ENCODE peak calls at places on chromosome 2, in nine cellular contexts. One of them, this sample, is unnamed.

GRCh38 chr2:113156278-113157107 is 17.3 kb upstream of the PSD4 start:
- DNase-seq in lower lobe of right lung: no peak
- DNase-seq in upper lobe of left lung: no peak
- DNase-seq in choroid plexus epithelial cell: peak
- DNase-seq in epithelial cell of esophagus: peak
- DNase-seq in upper lobe of right lung: no peak
- DNase-seq in astrocyte of the spinal cord: peak
- DNase-seq in A549: no peak
- DNase-seq in GM12878: no peak
- DNase-seq in this sample: no peak

GRCh38 chr2:42117923-42118758 is 51.0 kb upstream of the EML4 start:
- DNase-seq in lower lobe of right lung: no peak
- DNase-seq in upper lobe of left lung: peak
- DNase-seq in choroid plexus epithelial cell: peak
- DNase-seq in epithelial cell of esophagus: peak
- DNase-seq in upper lobe of right lung: no peak
- DNase-seq in astrocyte of the spinal cord: peak
- DNase-seq in A549: no peak
- DNase-seq in GM12878: peak
- DNase-seq in this sample: no peak

GRCh38 chr2:109031481-109032228 is 42.6 kb upstream of the EDAR start:
- DNase-seq in lower lobe of right lung: peak
- DNase-seq in upper lobe of left lung: peak
- DNase-seq in choroid plexus epithelial cell: peak
- DNase-seq in epithelial cell of esophagus: peak
- DNase-seq in upper lobe of right lung: peak
- DNase-seq in astrocyte of the spinal cord: peak
- DNase-seq in A549: peak
- DNase-seq in GM12878: no peak
- DNase-seq in this sample: peak

GRCh38 chr2:238761802-238762373 is 86.0 kb upstream of the TWIST2 start:
- DNase-seq in lower lobe of right lung: no peak
- DNase-seq in upper lobe of left lung: no peak
- DNase-seq in choroid plexus epithelial cell: peak
- DNase-seq in epithelial cell of esophagus: peak
- DNase-seq in upper lobe of right lung: no peak
- DNase-seq in astrocyte of the spinal cord: peak
- DNase-seq in A549: no peak
- DNase-seq in GM12878: no peak
- DNase-seq in this sample: peak

GRCh38 chr2:209476367-209477191 is 52.7 kb downstream of the MAP2 start:
- DNase-seq in lower lobe of right lung: no peak
- DNase-seq in upper lobe of left lung: peak
- DNase-seq in choroid plexus epithelial cell: peak
- DNase-seq in epithelial cell of esophagus: peak
- DNase-seq in upper lobe of right lung: no peak
- DNase-seq in astrocyte of the spinal cord: peak
- DNase-seq in A549: no peak
- DNase-seq in GM12878: no peak
- DNase-seq in this sample: no peak

GRCh38 chr2:219041252-219041651 is at the start of gene CFAP65:
- DNase-seq in lower lobe of right lung: no peak
- DNase-seq in upper lobe of left lung: no peak
- DNase-seq in choroid plexus epithelial cell: peak
- DNase-seq in epithelial cell of esophagus: peak
- DNase-seq in upper lobe of right lung: no peak
- DNase-seq in astrocyte of the spinal cord: peak
- DNase-seq in A549: peak
- DNase-seq in GM12878: no peak
- DNase-seq in this sample: peak

GRCh38 chr2:108935231-108935863 is 53.7 kb downstream of the EDAR start:
- DNase-seq in lower lobe of right lung: no peak
- DNase-seq in upper lobe of left lung: no peak
- DNase-seq in choroid plexus epithelial cell: no peak
- DNase-seq in epithelial cell of esophagus: no peak
- DNase-seq in upper lobe of right lung: no peak
- DNase-seq in astrocyte of the spinal cord: no peak
- DNase-seq in A549: no peak
- DNase-seq in GM12878: no peak
- DNase-seq in this sample: no peak

GRCh38 chr2:71734620-71735019 is 281.3 kb downstream of the DYSF start:
- DNase-seq in lower lobe of right lung: no peak
- DNase-seq in upper lobe of left lung: no peak
- DNase-seq in choroid plexus epithelial cell: no peak
- DNase-seq in epithelial cell of esophagus: no peak
- DNase-seq in upper lobe of right lung: no peak
- DNase-seq in astrocyte of the spinal cord: no peak
- DNase-seq in A549: no peak
- DNase-seq in GM12878: no peak
- DNase-seq in this sample: no peak

GRCh38 chr2:83613178-83613577 is 845.9 kb downstream of the SUCLG1 start:
- DNase-seq in lower lobe of right lung: no peak
- DNase-seq in upper lobe of left lung: no peak
- DNase-seq in choroid plexus epithelial cell: no peak
- DNase-seq in epithelial cell of esophagus: no peak
- DNase-seq in upper lobe of right lung: no peak
- DNase-seq in astrocyte of the spinal cord: no peak
- DNase-seq in A549: no peak
- DNase-seq in GM12878: no peak
- DNase-seq in this sample: no peak

GRCh38 chr2:50346586-50347351 is 685.2 kb downstream of the NRXN1 start:
- DNase-seq in lower lobe of right lung: no peak
- DNase-seq in upper lobe of left lung: no peak
- DNase-seq in choroid plexus epithelial cell: no peak
- DNase-seq in epithelial cell of esophagus: no peak
- DNase-seq in upper lobe of right lung: no peak
- DNase-seq in astrocyte of the spinal cord: no peak
- DNase-seq in A549: no peak
- DNase-seq in GM12878: no peak
- DNase-seq in this sample: peak

GRCh38 chr2:96325884-96326255 is 753 bp downstream of the ITPRIPL1 start:
- DNase-seq in lower lobe of right lung: no peak
- DNase-seq in upper lobe of left lung: peak
- DNase-seq in choroid plexus epithelial cell: no peak
- DNase-seq in epithelial cell of esophagus: no peak
- DNase-seq in upper lobe of right lung: no peak
- DNase-seq in astrocyte of the spinal cord: no peak
- DNase-seq in A549: no peak
- DNase-seq in GM12878: no peak
- DNase-seq in this sample: no peak

GRCh38 chr2:85917887-85918795 is 29.4 kb upstream of the ST3GAL5 start:
- DNase-seq in lower lobe of right lung: no peak
- DNase-seq in upper lobe of left lung: no peak
- DNase-seq in choroid plexus epithelial cell: no peak
- DNase-seq in epithelial cell of esophagus: peak
- DNase-seq in upper lobe of right lung: no peak
- DNase-seq in astrocyte of the spinal cord: no peak
- DNase-seq in A549: no peak
- DNase-seq in GM12878: no peak
- DNase-seq in this sample: no peak

GRCh38 chr2:239765911-239766310 is 259.2 kb downstream of the NDUFA10 start:
- DNase-seq in lower lobe of right lung: peak
- DNase-seq in upper lobe of left lung: no peak
- DNase-seq in choroid plexus epithelial cell: no peak
- DNase-seq in epithelial cell of esophagus: no peak
- DNase-seq in upper lobe of right lung: peak
- DNase-seq in astrocyte of the spinal cord: no peak
- DNase-seq in A549: no peak
- DNase-seq in GM12878: no peak
- DNase-seq in this sample: no peak

GRCh38 chr2:144694456-144694855 is 174.5 kb upstream of the ZEB2 start:
- DNase-seq in lower lobe of right lung: no peak
- DNase-seq in upper lobe of left lung: no peak
- DNase-seq in choroid plexus epithelial cell: no peak
- DNase-seq in epithelial cell of esophagus: peak
- DNase-seq in upper lobe of right lung: no peak
- DNase-seq in astrocyte of the spinal cord: no peak
- DNase-seq in A549: no peak
- DNase-seq in GM12878: no peak
- DNase-seq in this sample: no peak

DNA sequence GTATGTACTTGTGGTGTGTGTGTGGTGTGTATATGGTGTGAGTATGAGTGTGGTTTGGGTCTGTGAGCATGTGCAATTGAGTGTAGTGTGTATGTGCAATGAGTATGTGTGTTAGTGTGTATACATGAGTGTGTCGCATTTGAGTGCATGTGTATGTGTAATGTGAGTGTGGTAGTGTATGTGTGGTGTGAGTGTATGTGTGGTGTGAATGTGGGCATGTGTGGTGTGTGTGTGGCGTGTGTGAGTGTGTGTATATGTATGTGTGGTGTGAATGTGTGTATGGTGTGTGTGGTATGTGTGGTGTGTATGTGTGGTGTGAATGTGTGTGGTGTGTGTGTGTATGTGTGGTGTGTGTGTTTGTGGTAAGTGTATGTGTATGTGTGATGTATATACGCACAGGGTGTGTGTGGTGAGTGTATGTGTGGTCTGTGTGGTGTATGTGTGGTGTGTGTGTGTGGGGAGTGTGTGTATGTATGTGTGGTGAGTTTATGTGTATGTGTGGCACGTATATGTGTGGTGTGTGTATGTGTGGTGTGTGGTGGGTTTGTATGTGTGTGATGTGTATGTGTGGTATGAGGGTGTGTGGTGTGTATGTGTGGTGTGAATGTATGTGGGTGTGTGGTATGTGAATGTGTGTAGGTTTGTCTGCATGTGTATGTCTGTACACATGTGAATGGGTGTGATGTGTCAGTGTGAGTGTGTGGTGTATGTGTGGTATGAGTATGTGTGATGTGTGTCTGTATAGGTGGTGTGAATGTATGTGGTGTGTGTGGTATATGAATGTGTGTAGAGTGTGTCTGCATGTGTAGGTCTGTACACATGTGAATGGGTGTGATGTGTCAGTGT is 123.4 kb downstream of the DOCK10 start:
- DNase-seq in lower lobe of right lung: no peak
- DNase-seq in upper lobe of left lung: no peak
- DNase-seq in choroid plexus epithelial cell: no peak
- DNase-seq in epithelial cell of esophagus: no peak
- DNase-seq in upper lobe of right lung: no peak
- DNase-seq in astrocyte of the spinal cord: no peak
- DNase-seq in A549: no peak
- DNase-seq in GM12878: no peak
- DNase-seq in this sample: no peak
- TF ChIP-seq CTCF in lower lobe of right lung: no peak
- TF ChIP-seq CTCF in upper lobe of left lung: no peak
- TF ChIP-seq CTCF in choroid plexus epithelial cell: no peak
- TF ChIP-seq CTCF in epithelial cell of esophagus: no peak
- TF ChIP-seq CTCF in upper lobe of right lung: no peak
- TF ChIP-seq CTCF in astrocyte of the spinal cord: no peak
- TF ChIP-seq CTCF in A549: no peak
- TF ChIP-seq CTCF in GM12878: no peak
- TF ChIP-seq CTCF in this sample: no peak

GRCh38 chr2:104976603-104977120 is 61.2 kb upstream of the MRPS9 start:
- DNase-seq in lower lobe of right lung: no peak
- DNase-seq in upper lobe of left lung: no peak
- DNase-seq in choroid plexus epithelial cell: no peak
- DNase-seq in epithelial cell of esophagus: no peak
- DNase-seq in upper lobe of right lung: no peak
- DNase-seq in astrocyte of the spinal cord: no peak
- DNase-seq in A549: no peak
- DNase-seq in GM12878: peak
- DNase-seq in this sample: no peak
- TF ChIP-seq CTCF in lower lobe of right lung: no peak
- TF ChIP-seq CTCF in upper lobe of left lung: no peak
- TF ChIP-seq CTCF in choroid plexus epithelial cell: no peak
- TF ChIP-seq CTCF in epithelial cell of esophagus: no peak
- TF ChIP-seq CTCF in upper lobe of right lung: no peak
- TF ChIP-seq CTCF in astrocyte of the spinal cord: no peak
- TF ChIP-seq CTCF in A549: no peak
- TF ChIP-seq CTCF in GM12878: peak
- TF ChIP-seq CTCF in this sample: no peak

GRCh38 chr2:148978026-148978685 is 60.3 kb upstream of the LYPD6B start:
- DNase-seq in lower lobe of right lung: no peak
- DNase-seq in upper lobe of left lung: no peak
- DNase-seq in choroid plexus epithelial cell: no peak
- DNase-seq in epithelial cell of esophagus: no peak
- DNase-seq in upper lobe of right lung: no peak
- DNase-seq in astrocyte of the spinal cord: no peak
- DNase-seq in A549: no peak
- DNase-seq in GM12878: no peak
- DNase-seq in this sample: no peak
- TF ChIP-seq CTCF in lower lobe of right lung: no peak
- TF ChIP-seq CTCF in upper lobe of left lung: no peak
- TF ChIP-seq CTCF in choroid plexus epithelial cell: peak
- TF ChIP-seq CTCF in epithelial cell of esophagus: no peak
- TF ChIP-seq CTCF in upper lobe of right lung: no peak
- TF ChIP-seq CTCF in astrocyte of the spinal cord: no peak
- TF ChIP-seq CTCF in A549: no peak
- TF ChIP-seq CTCF in GM12878: peak
- TF ChIP-seq CTCF in this sample: no peak

GRCh38 chr2:190277234-190278112 is 42.2 kb downstream of the HIBCH start:
- DNase-seq in lower lobe of right lung: no peak
- DNase-seq in upper lobe of left lung: no peak
- DNase-seq in choroid plexus epithelial cell: peak
- DNase-seq in epithelial cell of esophagus: peak
- DNase-seq in upper lobe of right lung: no peak
- DNase-seq in astrocyte of the spinal cord: peak
- DNase-seq in A549: no peak
- DNase-seq in GM12878: no peak
- DNase-seq in this sample: no peak
- TF ChIP-seq CTCF in lower lobe of right lung: peak
- TF ChIP-seq CTCF in upper lobe of left lung: no peak
- TF ChIP-seq CTCF in choroid plexus epithelial cell: peak
- TF ChIP-seq CTCF in epithelial cell of esophagus: peak
- TF ChIP-seq CTCF in upper lobe of right lung: peak
- TF ChIP-seq CTCF in astrocyte of the spinal cord: peak
- TF ChIP-seq CTCF in A549: peak
- TF ChIP-seq CTCF in GM12878: peak
- TF ChIP-seq CTCF in this sample: peak

GRCh38 chr2:9790702-9791225 is 52.5 kb upstream of the TAF1B start:
- DNase-seq in lower lobe of right lung: no peak
- DNase-seq in upper lobe of left lung: no peak
- DNase-seq in choroid plexus epithelial cell: no peak
- DNase-seq in epithelial cell of esophagus: no peak
- DNase-seq in upper lobe of right lung: no peak
- DNase-seq in astrocyte of the spinal cord: no peak
- DNase-seq in A549: no peak
- DNase-seq in GM12878: no peak
- DNase-seq in this sample: no peak
- TF ChIP-seq CTCF in lower lobe of right lung: no peak
- TF ChIP-seq CTCF in upper lobe of left lung: no peak
- TF ChIP-seq CTCF in choroid plexus epithelial cell: no peak
- TF ChIP-seq CTCF in epithelial cell of esophagus: no peak
- TF ChIP-seq CTCF in upper lobe of right lung: no peak
- TF ChIP-seq CTCF in astrocyte of the spinal cord: no peak
- TF ChIP-seq CTCF in A549: no peak
- TF ChIP-seq CTCF in GM12878: no peak
- TF ChIP-seq CTCF in this sample: no peak

DNA sequence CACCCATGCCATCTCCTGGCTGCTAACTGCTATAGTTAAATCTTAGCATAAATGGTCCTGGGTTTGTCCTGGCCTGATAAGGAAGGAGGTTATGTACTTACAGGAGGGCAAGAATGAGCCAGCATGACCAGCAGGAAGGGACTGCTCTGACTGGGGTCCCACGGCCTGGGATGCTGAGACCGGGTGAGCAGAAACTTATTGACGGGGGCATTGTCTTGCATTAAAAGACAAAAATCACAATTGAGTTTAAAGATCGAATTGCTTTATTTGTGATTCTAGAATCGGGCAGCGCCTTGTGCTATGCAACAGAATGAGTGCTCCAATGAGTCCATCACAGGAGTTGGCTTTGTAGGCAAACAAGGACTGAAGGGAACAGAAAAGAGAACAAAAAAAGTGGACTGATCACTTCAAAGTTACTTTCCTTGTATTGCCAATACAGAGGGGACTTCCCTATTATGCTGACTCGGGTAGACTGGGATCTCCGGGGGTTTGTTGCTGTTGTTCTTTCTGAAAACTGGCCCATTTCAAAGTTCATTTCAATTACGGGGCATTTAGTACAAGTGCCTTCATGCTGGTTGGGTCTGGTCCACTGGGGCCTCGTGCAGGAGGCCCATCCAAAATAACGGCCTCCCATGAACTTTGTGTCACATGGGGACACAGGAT is 87.1 kb upstream of the SLC66A3 start:
- DNase-seq in lower lobe of right lung: no peak
- DNase-seq in upper lobe of left lung: no peak
- DNase-seq in choroid plexus epithelial cell: no peak
- DNase-seq in epithelial cell of esophagus: no peak
- DNase-seq in upper lobe of right lung: no peak
- DNase-seq in astrocyte of the spinal cord: no peak
- DNase-seq in A549: no peak
- DNase-seq in GM12878: no peak
- DNase-seq in this sample: no peak
- TF ChIP-seq CTCF in lower lobe of right lung: no peak
- TF ChIP-seq CTCF in upper lobe of left lung: no peak
- TF ChIP-seq CTCF in choroid plexus epithelial cell: no peak
- TF ChIP-seq CTCF in epithelial cell of esophagus: no peak
- TF ChIP-seq CTCF in upper lobe of right lung: no peak
- TF ChIP-seq CTCF in astrocyte of the spinal cord: no peak
- TF ChIP-seq CTCF in A549: no peak
- TF ChIP-seq CTCF in GM12878: no peak
- TF ChIP-seq CTCF in this sample: no peak